ENCODE peak calls at places on chromosomes 7 and 10, in six cellular contexts. E is upper lobe of right lung; J is WERI-Rb-1; Y is H7; O is CD8-positive, alpha-beta T cell; P is osteoblast. V is an unnamed sample.
A peak's percentile ranks its signal among the peaks of the same experiment; 100 is the strongest.

GRCh38 chr10:4137299-4137698 is 352.3 kb upstream of the KLF6 start:
- DNase-seq in E (no peak), J (no peak), Y (no peak), O (no peak), P (no peak), V (no peak)

GRCh38 chr7:127741764-127742375 is 89.9 kb downstream of the SND1 start:
- DNase-seq in E (no peak), J (no peak), Y (no peak), O (no peak), P (no peak), V (no peak)

GRCh38 chr10:80158598-80159127 is 26.1 kb downstream of the PLAC9 start:
- DNase-seq in E (no peak), J (no peak), Y (no peak), O (no peak), P (peak; percentile 92), V (peak; percentile 96)

GRCh38 chr7:100071018-100071723 is 10.4 kb downstream of the ZNF3 start:
- DNase-seq in E (no peak), J (no peak), Y (no peak), O (no peak), P (peak; percentile 11), V (no peak)

GRCh38 chr7:101116898-101117297 is 10.0 kb upstream of the SERPINE1 start:
- DNase-seq in E (no peak), J (no peak), Y (no peak), O (no peak), P (no peak), V (no peak)

GRCh38 chr7:107233981-107234380 is 65.2 kb downstream of the HBP1 start:
- DNase-seq in E (no peak), J (no peak), Y (no peak), O (no peak), P (no peak), V (no peak)

GRCh38 chr10:63521389-63522128 is at the start of gene REEP3:
- DNase-seq in E (peak; percentile 88), J (peak; percentile 76), Y (peak; percentile 84), O (peak; percentile 57), P (peak; percentile 97), V (peak; percentile 84)

GRCh38 chr10:6229746-6230145 is 27.0 kb downstream of the PFKFB3 start:
- DNase-seq in E (no peak), J (no peak), Y (peak; percentile 30), O (no peak), P (no peak), V (no peak)

GRCh38 chr10:24209421-24209770 is 458 bp downstream of the KIAA1217 start:
- DNase-seq in E (no peak), J (peak; percentile 13), Y (no peak), O (no peak), P (peak; percentile 76), V (no peak)

GRCh38 chr7:52955522-52955921 is 79.9 kb upstream of the POM121L12 start:
- DNase-seq in E (no peak), J (no peak), Y (no peak), O (no peak), P (no peak), V (no peak)

GRCh38 chr10:29840516-29841276 is 205.9 kb upstream of the SVIL start:
- DNase-seq in E (no peak), J (no peak), Y (no peak), O (no peak), P (no peak), V (no peak)

GRCh38 chr7:83514977-83515376 is 134.0 kb downstream of the SEMA3E start:
- DNase-seq in E (no peak), J (no peak), Y (peak; percentile 1), O (no peak), P (no peak), V (no peak)

GRCh38 chr7:116769541-116769940 is 92.8 kb upstream of the CAPZA2 start:
- DNase-seq in E (no peak), J (no peak), Y (no peak), O (no peak), P (no peak), V (no peak)

GRCh38 chr7:50396856-50397255 is 53.3 kb downstream of the FIGNL1 start:
- DNase-seq in E (no peak), J (no peak), Y (no peak), O (no peak), P (no peak), V (no peak)

GRCh38 chr7:150401424-150401790 is 22.3 kb downstream of the ZNF775 start:
- DNase-seq in E (no peak), J (no peak), Y (peak; percentile 36), O (no peak), P (peak; percentile 39), V (no peak)

GRCh38 chr10:31702005-31702404 is 226.6 kb downstream of the ARHGAP12 start:
- DNase-seq in E (no peak), J (no peak), Y (no peak), O (no peak), P (no peak), V (no peak)

GRCh38 chr10:2121944-2122343 is 384.6 kb upstream of the ADARB2 start:
- DNase-seq in E (no peak), J (no peak), Y (no peak), O (no peak), P (no peak), V (no peak)

GRCh38 chr7:46606771-46607170 is 685.7 kb upstream of the IGFBP3 start:
- DNase-seq in E (no peak), J (no peak), Y (no peak), O (no peak), P (no peak), V (no peak)

GRCh38 chr10:1962025-1962424 is 224.7 kb upstream of the ADARB2 start:
- DNase-seq in E (no peak), J (no peak), Y (peak; percentile 62), O (no peak), P (no peak), V (no peak)

GRCh38 chr7:73838642-73839041 is 3.7 kb downstream of the METTL27 start:
- DNase-seq in E (no peak), J (no peak), Y (peak; percentile 41), O (no peak), P (peak; percentile 57), V (no peak)

GRCh38 chr7:19610194-19610943 is 98.5 kb downstream of the POLR1F start:
- DNase-seq in E (no peak), J (no peak), Y (no peak), O (no peak), P (peak; percentile 44), V (no peak)

GRCh38 chr10:101284171-101285092 is 55.2 kb upstream of the LBX1 start:
- DNase-seq in E (no peak), J (peak; percentile 62), Y (peak; percentile 78), O (no peak), P (peak; percentile 72), V (no peak)

GRCh38 chr10:101565370-101565900 is 22.6 kb downstream of the POLL start:
- DNase-seq in E (no peak), J (peak; percentile 4), Y (peak; percentile 24), O (no peak), P (no peak), V (peak; percentile 59)

GRCh38 chr10:110045772-110046171 is 38.0 kb downstream of the ADD3 start:
- DNase-seq in E (no peak), J (no peak), Y (no peak), O (no peak), P (no peak), V (no peak)

GRCh38 chr7:28990200-28990960 is 32.2 kb upstream of the TRIL start:
- DNase-seq in E (no peak), J (no peak), Y (no peak), O (no peak), P (no peak), V (no peak)

GRCh38 chr7:130622866-130623265 is 45.7 kb downstream of the COPG2 start:
- DNase-seq in E (no peak), J (no peak), Y (no peak), O (no peak), P (no peak), V (no peak)

GRCh38 chr10:62015994-62016393 is 114.5 kb downstream of the ARID5B start:
- DNase-seq in E (no peak), J (no peak), Y (no peak), O (no peak), P (no peak), V (no peak)

GRCh38 chr10:121539757-121540156 is 58.5 kb downstream of the FGFR2 start:
- DNase-seq in E (no peak), J (no peak), Y (no peak), O (no peak), P (no peak), V (no peak)

GRCh38 chr10:71771204-71771603 is 2.1 kb downstream of the VSIR start:
- DNase-seq in E (no peak), J (no peak), Y (no peak), O (no peak), P (peak; percentile 3), V (no peak)

GRCh38 chr10:71767420-71768035 is 5.8 kb downstream of the VSIR start:
- DNase-seq in E (no peak), J (no peak), Y (no peak), O (no peak), P (peak; percentile 91), V (no peak)

GRCh38 chr10:71770789-71771188 is 2.5 kb downstream of the VSIR start:
- DNase-seq in E (no peak), J (no peak), Y (no peak), O (no peak), P (peak; percentile 73), V (no peak)

GRCh38 chr10:71770255-71770654 is 3.1 kb downstream of the VSIR start:
- DNase-seq in E (no peak), J (no peak), Y (no peak), O (no peak), P (peak; percentile 89), V (no peak)

GRCh38 chr10:71769279-71769823 is 4.0 kb downstream of the VSIR start:
- DNase-seq in E (no peak), J (no peak), Y (no peak), O (no peak), P (peak; percentile 85), V (no peak)
- H3K4me3 ChIP-seq in E (peak overlapping the region; percentile 70), J (no peak overlapping the region), Y (no peak overlapping the region), O (peak overlapping the region; percentile 88), P (no peak overlapping the region), V (peak overlapping the region; percentile 78)

GRCh38 chr10:97401455-97401919 is 347 bp upstream of the RRP12 start:
- DNase-seq in E (no peak), J (no peak), Y (no peak), O (no peak), P (no peak), V (no peak)
- H3K4me3 ChIP-seq in E (peak overlapping the region; percentile 88), J (peak overlapping the region; percentile 59), Y (no peak overlapping the region), O (peak overlapping the region; percentile 69), P (peak overlapping the region; percentile 97), V (peak overlapping the region; percentile 85)

GRCh38 chr7:43113622-43114450 is 1.4 kb downstream of the HECW1 start:
- DNase-seq in E (no peak), J (no peak), Y (no peak), O (no peak), P (no peak), V (no peak)
- H3K4me3 ChIP-seq in E (peak overlapping the region; percentile 38), J (peak overlapping the region; percentile 51), Y (peak overlapping the region; percentile 68), O (no peak overlapping the region), P (no peak overlapping the region), V (peak overlapping the region; percentile 72)

GRCh38 chr10:59362184-59362966 is at the start of gene FAM13C:
- DNase-seq in E (peak; percentile 85), J (peak; percentile 78), Y (peak; percentile 78), O (no peak), P (peak; percentile 61), V (peak; percentile 86)
- H3K4me3 ChIP-seq in E (peak within 1 kb of the TSS; percentile 55), J (peak within 1 kb of the TSS; percentile 65), Y (peak within 1 kb of the TSS; percentile 45), O (no peak within 1 kb of the TSS), P (peak within 1 kb of the TSS; percentile 80), V (peak within 1 kb of the TSS; percentile 80)

V was measured in coronary artery.